ENCODE peak calls at places on chromosome 3, in ten cellular contexts. Z, V, M, F, D, C, L, Q, A and H are unnamed samples.

GRCh38 chr3:100516843-100517242 is 24.4 kb downstream of the TMEM45A start:
- DNase-seq in M (no peak), F (no peak), D (no peak), V (no peak), Z (no peak), L (no peak), Q (no peak), C (no peak), A (no peak), H (no peak)

GRCh38 chr3:123790254-123791072 is 93.7 kb downstream of the MYLK start:
- DNase-seq in L (no peak), D (no peak), M (no peak), Z (no peak), Q (no peak), V (no peak), A (no peak), C (no peak), F (no peak), H (no peak)

GRCh38 chr3:145716519-145716918 is 444.5 kb downstream of the PLOD2 start:
- DNase-seq in V (no peak), F (no peak), Q (no peak), C (no peak), M (no peak), L (no peak), A (no peak), D (no peak), Z (no peak), H (no peak)

GRCh38 chr3:50117120-50117519 is 28.4 kb downstream of the RBM5 start:
- DNase-seq in F (no peak), Z (no peak), C (no peak), A (no peak), M (no peak), V (no peak), Q (no peak), L (no peak), D (no peak), H (no peak)

GRCh38 chr3:20136231-20136630 is 49.8 kb downstream of the SGO1 start:
- DNase-seq in M (no peak), V (no peak), F (no peak), L (no peak), A (no peak), D (no peak), Q (no peak), C (no peak), Z (no peak), H (no peak)

GRCh38 chr3:37509069-37509468 is 334.7 kb upstream of the LRRFIP2 start:
- DNase-seq in Q (no peak), M (no peak), D (no peak), C (peak; percentile 58), A (no peak), V (no peak), F (no peak), Z (no peak), L (no peak), H (no peak)

GRCh38 chr3:63753567-63753966 is 65.5 kb upstream of the C3orf49 start:
- DNase-seq in Z (peak; percentile 28), M (peak; percentile 70), C (no peak), F (no peak), A (no peak), V (no peak), Q (no peak), D (no peak), L (no peak), H (no peak)

GRCh38 chr3:101535221-101535620 is 22.2 kb upstream of the SENP7 start:
- DNase-seq in Z (no peak), Q (no peak), A (no peak), L (no peak), V (no peak), M (no peak), C (no peak), F (no peak), D (no peak), H (no peak)

GRCh38 chr3:151423091-151423490 is 37.8 kb downstream of the IGSF10 start:
- DNase-seq in Q (no peak), C (no peak), V (no peak), M (no peak), Z (no peak), A (no peak), L (no peak), D (no peak), F (no peak), H (no peak)

GRCh38 chr3:40187945-40188344 is 121.6 kb upstream of the EIF1B start:
- DNase-seq in A (no peak), Q (no peak), V (no peak), M (no peak), Z (no peak), D (no peak), L (no peak), C (no peak), F (no peak), H (no peak)

GRCh38 chr3:129359102-129359461 is 69.4 kb downstream of the EFCAB12 start:
- DNase-seq in L (no peak), M (peak; percentile 37), F (no peak), Z (no peak), A (no peak), D (no peak), Q (no peak), C (no peak), V (no peak), H (no peak)

GRCh38 chr3:25292604-25293003 is 135.5 kb upstream of the RARB start:
- DNase-seq in A (no peak), M (no peak), D (no peak), F (no peak), Z (no peak), C (no peak), V (no peak), L (no peak), Q (no peak), H (no peak)

GRCh38 chr3:53114412-53115074 is 15.7 kb downstream of the RFT1 start:
- DNase-seq in L (no peak), Q (no peak), V (no peak), A (no peak), M (no peak), F (no peak), C (no peak), D (no peak), Z (no peak), H (no peak)

GRCh38 chr3:187017511-187018230 is 87.3 kb downstream of the ST6GAL1 start:
- DNase-seq in Z (no peak), Q (no peak), L (no peak), M (no peak), D (peak; percentile 51), F (no peak), V (no peak), A (no peak), C (no peak), H (no peak)

GRCh38 chr3:124837065-124837464 is 50.1 kb downstream of the ITGB5 start:
- DNase-seq in Z (no peak), M (no peak), Q (no peak), C (peak; percentile 60), F (no peak), D (no peak), V (peak; percentile 46), A (no peak), L (no peak), H (no peak)

GRCh38 chr3:124839896-124840295 is 47.3 kb downstream of the ITGB5 start:
- DNase-seq in D (no peak), Z (no peak), V (no peak), C (no peak), Q (no peak), F (no peak), M (no peak), A (no peak), L (no peak), H (no peak)

GRCh38 chr3:124836448-124836847 is 50.7 kb downstream of the ITGB5 start:
- DNase-seq in F (no peak), M (no peak), A (no peak), L (no peak), V (no peak), Z (no peak), Q (no peak), C (no peak), D (no peak), H (no peak)

GRCh38 chr3:124837730-124838186 is 49.4 kb downstream of the ITGB5 start:
- DNase-seq in M (no peak), Z (peak; percentile 50), A (no peak), D (peak; percentile 67), L (peak; percentile 50), V (peak; percentile 73), C (peak; percentile 87), Q (no peak), F (no peak), H (no peak)

DNA sequence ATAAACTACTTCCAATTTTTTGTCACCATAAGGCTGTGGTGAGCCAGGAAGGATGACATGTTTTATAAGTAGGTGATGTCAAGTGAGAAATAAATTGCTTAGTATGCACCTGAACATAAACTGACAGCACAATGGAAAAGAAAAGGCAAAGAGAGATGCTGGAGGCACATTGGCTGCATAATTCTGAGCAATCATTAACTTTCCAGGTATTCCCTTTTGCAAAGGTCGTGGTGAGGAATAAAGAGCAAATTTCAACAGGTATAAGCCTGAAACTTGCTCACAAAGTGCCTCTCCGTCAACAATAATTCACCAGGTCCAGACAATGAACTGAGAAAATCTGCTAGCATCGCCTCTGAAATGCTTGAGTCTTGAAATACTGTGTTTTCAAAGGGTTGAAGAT is 48.2 kb downstream of the ITGB5 start:
- DNase-seq in Z (no peak), V (no peak), C (no peak), D (no peak), F (no peak), A (no peak), M (no peak), Q (no peak), L (no peak), H (no peak)
- H3K4me1 ChIP-seq in Z (peaks cover 31% of the 10 kb centered on the region), V (peaks cover 26% of the 10 kb centered on the region), C (peaks cover 31% of the 10 kb centered on the region), D (peaks cover 79% of the 10 kb centered on the region), F (peaks cover 21% of the 10 kb centered on the region), A (peaks cover 12% of the 10 kb centered on the region), M (peaks cover 27% of the 10 kb centered on the region), Q (peaks cover 16% of the 10 kb centered on the region), L (peaks cover 23% of the 10 kb centered on the region), H (peaks cover 12% of the 10 kb centered on the region)

GRCh38 chr3:27721717-27722564 is at the start of gene EOMES:
- DNase-seq in D (no peak), C (no peak), V (peak; percentile 42), Q (no peak), F (peak; percentile 85), L (peak; percentile 50), Z (peak; percentile 89), A (peak; percentile 34), M (peak; percentile 60), H (peak; percentile 68)
- TF ChIP-seq CTCF in D (no peak), C (peak; percentile 28), V (no peak), Q (no peak), F (no peak), L (peak; percentile 33), Z (peak; percentile 68), A (no peak), M (peak; percentile 16), H (peak; percentile 38)

GRCh38 chr3:150110097-150110496 is 139.4 kb upstream of the PFN2 start:
- DNase-seq in Q (no peak), C (no peak), M (no peak), D (no peak), Z (no peak), F (no peak), A (no peak), L (no peak), V (no peak), H (no peak)
- H3K4me1 ChIP-seq in Q (peaks cover 4% of the 10 kb centered on the region), C (no peaks in the 10 kb centered on the region), M (peaks cover 13% of the 10 kb centered on the region), D (peaks cover 5% of the 10 kb centered on the region), Z (peaks cover 42% of the 10 kb centered on the region), F (no peaks in the 10 kb centered on the region), A (no peaks in the 10 kb centered on the region), L (no peaks in the 10 kb centered on the region), V (no peaks in the 10 kb centered on the region), H (no peaks in the 10 kb centered on the region)

GRCh38 chr3:9404680-9405079 is 7.3 kb downstream of the SETD5 start:
- DNase-seq in V (no peak), L (no peak), D (no peak), A (no peak), F (no peak), C (no peak), Z (peak; percentile 32), M (peak; percentile 14), Q (no peak), H (no peak)
- TF ChIP-seq CTCF in V (peak; percentile 10), L (peak; percentile 8), D (no peak), A (no peak), F (no peak), C (no peak), Z (peak; percentile 20), M (no peak), Q (no peak), H (no peak)